ENCODE peak calls at places on chromosome 7, in eight cellular contexts. S is left ventricle myocardium inferior, P is MCF 10A, J is IMR-90, F is AG04449, K is fibroblast of lung, T is astrocyte of the spinal cord, Z is psoas muscle. Q is an unnamed sample.

GRCh38 chr7:153886506-153887391 is 165.4 kb upstream of the DPP6 start:
- DNase-seq in S (no peak), T (peak; percentile 0), P (no peak), F (no peak), Z (no peak), K (no peak), J (no peak), Q (no peak)

GRCh38 chr7:117110480-117111315 is 157.4 kb downstream of the ST7 start:
- DNase-seq in F (no peak), Z (no peak), K (no peak), P (no peak), T (no peak), J (no peak), S (no peak), Q (no peak)

GRCh38 chr7:145978769-145979168 is 137.8 kb upstream of the CNTNAP2 start:
- DNase-seq in J (no peak), Z (no peak), F (no peak), T (no peak), S (no peak), P (peak; percentile 45), K (no peak), Q (no peak)

GRCh38 chr7:780516-780915 is 51.8 kb upstream of the SUN1 start:
- DNase-seq in K (no peak), T (no peak), J (no peak), Z (no peak), P (no peak), F (no peak), S (no peak), Q (no peak)

GRCh38 chr7:83646027-83646426 is 2.9 kb downstream of the SEMA3E start:
- DNase-seq in J (no peak), F (no peak), S (no peak), Z (no peak), P (no peak), K (no peak), T (no peak), Q (no peak)

GRCh38 chr7:143900230-143900766 is 1.7 kb downstream of the TCAF1 start:
- DNase-seq in K (peak; percentile 54), J (peak; percentile 78), S (no peak), F (no peak), T (peak; percentile 25), Z (peak; percentile 29), P (peak; percentile 40), Q (peak; percentile 69)

GRCh38 chr7:102156867-102157266 is 129.8 kb upstream of the SH2B2 start:
- DNase-seq in F (no peak), J (no peak), P (no peak), K (no peak), Z (no peak), S (no peak), T (no peak), Q (no peak)

GRCh38 chr7:67937717-67938191 is 941.1 kb downstream of the TYW1 start:
- DNase-seq in K (peak; percentile 97), T (peak; percentile 72), S (peak; percentile 17), J (peak; percentile 1), F (peak; percentile 96), Z (no peak), P (no peak), Q (peak; percentile 81)

GRCh38 chr7:44305564-44306507 is 19.6 kb downstream of the CAMK2B start:
- DNase-seq in P (peak; percentile 13), F (no peak), T (no peak), Z (no peak), K (no peak), J (no peak), S (no peak), Q (no peak)

GRCh38 chr7:66815976-66816375 is 75.4 kb downstream of the RABGEF1 start:
- DNase-seq in T (no peak), F (no peak), P (no peak), S (no peak), Z (no peak), J (no peak), K (no peak), Q (no peak)

GRCh38 chr7:70678621-70679251 is 453.2 kb upstream of the GALNT17 start:
- DNase-seq in Z (no peak), F (peak; percentile 46), J (peak; percentile 57), T (peak; percentile 89), K (peak; percentile 87), P (no peak), S (no peak), Q (peak; percentile 51)

GRCh38 chr7:148958061-148958460 is 70.2 kb downstream of the PDIA4 start:
- DNase-seq in P (no peak), K (no peak), F (no peak), Z (no peak), J (no peak), S (no peak), T (no peak), Q (no peak)

GRCh38 chr7:122622682-122623081 is 76.2 kb downstream of the RNF133 start:
- DNase-seq in J (no peak), S (no peak), P (no peak), K (peak; percentile 2), F (no peak), T (no peak), Z (no peak), Q (peak; percentile 26)

GRCh38 chr7:136637826-136638225 is 230.6 kb upstream of the CHRM2 start:
- DNase-seq in F (no peak), J (no peak), Z (no peak), T (peak; percentile 9), S (no peak), K (peak; percentile 38), P (no peak), Q (no peak)

GRCh38 chr7:101575168-101575567 is 53.9 kb downstream of the MYL10 start:
- DNase-seq in Z (no peak), P (no peak), T (no peak), S (no peak), J (no peak), K (no peak), F (no peak), Q (no peak)

GRCh38 chr7:102077081-102077480 is 209.6 kb upstream of the SH2B2 start:
- DNase-seq in P (no peak), J (no peak), F (no peak), Z (no peak), K (no peak), S (no peak), T (no peak), Q (no peak)

GRCh38 chr7:27386581-27386980 is 144.0 kb downstream of the EVX1 start:
- DNase-seq in T (no peak), S (no peak), K (no peak), P (no peak), Z (no peak), F (no peak), J (no peak), Q (no peak)

GRCh38 chr7:129684777-129685176 is 73.3 kb downstream of the NRF1 start:
- DNase-seq in P (no peak), T (no peak), K (peak; percentile 33), J (no peak), S (no peak), Z (no peak), F (no peak), Q (no peak)

GRCh38 chr7:4700577-4701235 is 18.6 kb downstream of the FOXK1 start:
- DNase-seq in Z (no peak), P (peak; percentile 39), S (no peak), F (peak; percentile 40), J (peak; percentile 100), T (peak; percentile 93), K (peak; percentile 99), Q (peak; percentile 97)

GRCh38 chr7:21104124-21104500 is 317.4 kb upstream of the SP8 start:
- DNase-seq in K (no peak), T (no peak), Z (no peak), F (no peak), J (no peak), P (peak; percentile 65), S (no peak), Q (no peak)

GRCh38 chr7:11449316-11449715 is 382.7 kb downstream of the THSD7A start:
- DNase-seq in P (no peak), S (no peak), F (no peak), K (no peak), J (no peak), Z (no peak), T (no peak), Q (no peak)

GRCh38 chr7:23347007-23347681 is 48.0 kb downstream of the MALSU1 start:
- DNase-seq in P (no peak), K (peak; percentile 29), Z (no peak), F (no peak), S (no peak), J (no peak), T (no peak), Q (no peak)

GRCh38 chr7:40162516-40162915 is 27.7 kb downstream of the SUGCT start:
- DNase-seq in J (peak; percentile 8), F (no peak), S (no peak), Z (no peak), K (peak; percentile 22), P (peak; percentile 9), T (no peak), Q (peak; percentile 24)
- TF ChIP-seq CTCF in J (no peak), F (no peak), S (no peak), Z (no peak), K (no peak), P (no peak), T (no peak), Q (no peak)

GRCh38 chr7:114209968-114210367 is 204.6 kb upstream of the FOXP2 start:
- DNase-seq in P (peak; percentile 6), S (no peak), J (no peak), T (no peak), Z (no peak), K (no peak), F (no peak), Q (no peak)
- TF ChIP-seq CTCF in P (no peak), S (no peak), J (no peak), T (peak; percentile 9), Z (no peak), K (no peak), F (no peak), Q (no peak)

GRCh38 chr7:40199076-40199802 is 64.4 kb downstream of the SUGCT start:
- DNase-seq in T (peak; percentile 81), F (peak; percentile 52), K (peak; percentile 72), Z (no peak), P (peak; percentile 35), S (no peak), J (peak; percentile 63), Q (peak; percentile 85)
- TF ChIP-seq CTCF in T (peak; percentile 64), F (peak; percentile 35), K (peak; percentile 46), Z (no peak), P (peak; percentile 35), S (peak; percentile 41), J (peak; percentile 61), Q (peak; percentile 67)

GRCh38 chr7:108382932-108383331 is 73.3 kb downstream of the NRCAM start:
- DNase-seq in F (no peak), P (no peak), S (no peak), K (peak; percentile 8), T (no peak), Z (no peak), J (no peak), Q (no peak)

GRCh38 chr7:108380527-108380926 is 75.7 kb downstream of the NRCAM start:
- DNase-seq in F (no peak), J (no peak), K (no peak), S (no peak), T (no peak), P (no peak), Z (no peak), Q (peak; percentile 22)

GRCh38 chr7:108385834-108386422 is 70.3 kb downstream of the NRCAM start:
- DNase-seq in P (no peak), Z (no peak), K (no peak), T (no peak), S (no peak), F (no peak), J (no peak), Q (no peak)

GRCh38 chr7:108384721-108385483 is 71.3 kb downstream of the NRCAM start:
- DNase-seq in T (no peak), J (no peak), S (no peak), Z (no peak), P (no peak), K (no peak), F (no peak), Q (no peak)
- TF ChIP-seq CTCF in T (no peak), J (no peak), S (no peak), Z (no peak), P (no peak), K (no peak), F (no peak), Q (peak; percentile 17)

Q was measured in fibroblast of mammary gland.